ENCODE peak calls at places on chromosomes 13 and 19, in eight cellular contexts. P, R, K, N, F, H, Z and D are unnamed samples. For H3K9me3, the result is how much of the 10 kb centered on the place peaks cover.

GRCh38 chr13:77919351-77920294 is 992 bp upstream of the EDNRB start:
- DNase-seq in P (peak), Z (peak), H (peak), K (no peak), F (peak), N (no peak), R (peak), D (peak)

GRCh38 chr19:28889941-28890645 is 322.9 kb downstream of the UQCRFS1 start:
- DNase-seq in P (no peak), Z (no peak), N (no peak), R (no peak), K (no peak), H (no peak), F (no peak), D (no peak)

GRCh38 chr13:48831248-48831647 is 144.5 kb upstream of the FNDC3A start:
- DNase-seq in F (peak), K (no peak), P (no peak), N (no peak), H (no peak), R (no peak), Z (peak), D (no peak)

GRCh38 chr13:44199627-44200207 is 173.9 kb upstream of the SERP2 start:
- DNase-seq in F (no peak), N (no peak), R (no peak), K (no peak), H (no peak), Z (no peak), P (peak), D (no peak)

GRCh38 chr13:59641758-59642157 is 522.0 kb downstream of the DIAPH3 start:
- DNase-seq in H (no peak), K (no peak), N (no peak), P (no peak), Z (peak), R (no peak), F (no peak), D (no peak)

GRCh38 chr13:27005556-27005955 is 166.1 kb downstream of the USP12 start:
- DNase-seq in R (peak), K (no peak), N (no peak), F (peak), Z (peak), P (no peak), H (no peak), D (no peak)

GRCh38 chr19:48963371-48964204 is 1.5 kb upstream of the FTL start:
- DNase-seq in P (peak), H (peak), R (peak), K (peak), Z (peak), F (peak), N (peak), D (peak)

GRCh38 chr19:1106841-1107654 is 3.3 kb downstream of the GPX4 start:
- DNase-seq in N (no peak), R (no peak), P (no peak), Z (peak), K (no peak), F (no peak), H (no peak), D (no peak)

GRCh38 chr13:95155093-95155492 is 146.2 kb downstream of the ABCC4 start:
- DNase-seq in H (no peak), K (no peak), N (no peak), F (no peak), R (no peak), P (no peak), Z (no peak), D (no peak)

GRCh38 chr19:37902668-37903067 is 3.7 kb downstream of the WDR87 start:
- DNase-seq in Z (peak), P (peak), N (peak), H (peak), R (peak), K (peak), F (peak), D (peak)

GRCh38 chr19:45762870-45763631 is 6.0 kb downstream of the SIX5 start:
- DNase-seq in P (no peak), N (no peak), Z (no peak), R (no peak), K (no peak), F (no peak), H (no peak), D (no peak)

GRCh38 chr13:41178040-41178439 is 16.3 kb downstream of the KBTBD7 start:
- DNase-seq in F (no peak), P (no peak), N (no peak), K (no peak), H (no peak), Z (peak), R (no peak), D (no peak)

GRCh38 chr13:86946734-86947133 is 724.4 kb upstream of the SLITRK5 start:
- DNase-seq in Z (no peak), P (no peak), R (no peak), F (no peak), N (no peak), K (no peak), H (no peak), D (no peak)

GRCh38 chr13:61286148-61286745 is 129.4 kb downstream of the PCDH20 start:
- DNase-seq in Z (no peak), R (no peak), N (no peak), F (peak), K (no peak), H (no peak), P (no peak), D (peak)

GRCh38 chr13:29884671-29885424 is 34.4 kb upstream of the UBL3 start:
- DNase-seq in K (no peak), R (no peak), F (peak), Z (peak), N (no peak), H (no peak), P (no peak), D (no peak)

GRCh38 chr19:9498183-9498902 is at the start of gene ZNF560:
- DNase-seq in K (no peak), P (no peak), R (no peak), N (no peak), H (no peak), F (no peak), Z (peak), D (peak)

GRCh38 chr13:62093984-62094383 is 678.3 kb upstream of the PCDH20 start:
- DNase-seq in P (no peak), F (no peak), H (no peak), R (no peak), Z (no peak), N (no peak), K (no peak), D (no peak)

GRCh38 chr19:49869009-49869483 is 1.7 kb upstream of the PNKP start:
- DNase-seq in H (no peak), F (no peak), K (no peak), R (no peak), P (no peak), N (no peak), Z (no peak), D (no peak)

GRCh38 chr13:75326173-75327131 is 155.5 kb downstream of the TBC1D4 start:
- DNase-seq in Z (peak), F (no peak), K (peak), H (no peak), N (no peak), P (no peak), R (no peak), D (peak)

GRCh38 chr19:29667941-29668340 is 2.7 kb downstream of the PLEKHF1 start:
- DNase-seq in F (no peak), K (peak), N (no peak), P (no peak), H (no peak), R (no peak), Z (no peak), D (no peak)

GRCh38 chr19:49339364-49340068 is 4.3 kb downstream of the CD37 start:
- DNase-seq in F (no peak), N (no peak), Z (peak), H (peak), R (peak), K (no peak), P (peak), D (peak)

GRCh38 chr19:39679791-39680168 is 24.1 kb downstream of the LGALS16 start:
- DNase-seq in F (no peak), P (no peak), N (no peak), H (no peak), R (no peak), K (no peak), Z (no peak), D (no peak)

GRCh38 chr19:16957151-16957662 is 68.4 kb downstream of the F2RL3 start:
- DNase-seq in Z (no peak), R (peak), H (no peak), P (no peak), K (no peak), N (no peak), F (no peak), D (no peak)

GRCh38 chr19:50893047-50893737 is 18.0 kb downstream of the KLK4 start:
- DNase-seq in R (no peak), H (no peak), F (no peak), K (no peak), Z (no peak), N (no peak), P (no peak), D (peak)

GRCh38 chr13:36096411-36097184 is 34.6 kb downstream of the DCLK1 start:
- DNase-seq in K (no peak), R (no peak), F (no peak), N (no peak), P (no peak), Z (peak), H (no peak), D (no peak)

GRCh38 chr19:56814656-56815055 is 25.9 kb downstream of the PEG3 start:
- DNase-seq in N (no peak), K (no peak), P (no peak), Z (no peak), R (no peak), H (no peak), F (no peak), D (no peak)

GRCh38 chr13:27006519-27007161 is 165.0 kb downstream of the USP12 start:
- DNase-seq in Z (peak), N (no peak), K (no peak), P (no peak), R (peak), F (peak), H (no peak), D (peak)

GRCh38 chr19:17075860-17076538 is 422 bp downstream of the MYO9B start:
- DNase-seq in R (peak), N (no peak), F (peak), P (peak), H (peak), K (peak), Z (peak), D (peak)

GRCh38 chr19:45451850-45452387 is 15.9 kb upstream of the FOSB start:
- DNase-seq in N (no peak), R (no peak), F (no peak), P (no peak), K (no peak), H (no peak), Z (no peak), D (no peak)

DNA sequence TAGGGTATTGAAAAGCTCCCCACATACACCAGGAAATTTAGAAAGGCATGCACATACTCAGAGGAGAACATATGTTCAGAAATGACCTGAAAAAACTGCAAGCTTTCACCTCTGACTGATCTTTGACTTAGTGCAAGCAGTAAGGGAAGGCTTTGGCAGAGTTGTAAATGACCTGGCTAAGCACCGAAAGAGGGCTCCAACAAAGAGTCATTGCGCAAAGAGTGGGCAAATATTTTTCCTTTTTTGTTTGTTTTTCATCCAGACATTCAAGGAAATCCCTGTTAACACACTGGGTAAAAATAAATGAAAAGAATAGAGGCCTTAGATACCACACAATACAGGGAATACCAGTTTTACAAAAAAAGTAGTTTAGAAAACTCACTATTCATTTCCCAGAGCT is 5.2 kb upstream of the ZNF233 start:
- DNase-seq in N (no peak), Z (no peak), P (no peak), F (no peak), R (no peak), H (no peak), K (no peak), D (no peak)
- H3K9me3 ChIP-seq in N (under half), Z (under half), P (half or more), F (under half), R (under half), H (half or more), K (under half), D (under half)

DNA sequence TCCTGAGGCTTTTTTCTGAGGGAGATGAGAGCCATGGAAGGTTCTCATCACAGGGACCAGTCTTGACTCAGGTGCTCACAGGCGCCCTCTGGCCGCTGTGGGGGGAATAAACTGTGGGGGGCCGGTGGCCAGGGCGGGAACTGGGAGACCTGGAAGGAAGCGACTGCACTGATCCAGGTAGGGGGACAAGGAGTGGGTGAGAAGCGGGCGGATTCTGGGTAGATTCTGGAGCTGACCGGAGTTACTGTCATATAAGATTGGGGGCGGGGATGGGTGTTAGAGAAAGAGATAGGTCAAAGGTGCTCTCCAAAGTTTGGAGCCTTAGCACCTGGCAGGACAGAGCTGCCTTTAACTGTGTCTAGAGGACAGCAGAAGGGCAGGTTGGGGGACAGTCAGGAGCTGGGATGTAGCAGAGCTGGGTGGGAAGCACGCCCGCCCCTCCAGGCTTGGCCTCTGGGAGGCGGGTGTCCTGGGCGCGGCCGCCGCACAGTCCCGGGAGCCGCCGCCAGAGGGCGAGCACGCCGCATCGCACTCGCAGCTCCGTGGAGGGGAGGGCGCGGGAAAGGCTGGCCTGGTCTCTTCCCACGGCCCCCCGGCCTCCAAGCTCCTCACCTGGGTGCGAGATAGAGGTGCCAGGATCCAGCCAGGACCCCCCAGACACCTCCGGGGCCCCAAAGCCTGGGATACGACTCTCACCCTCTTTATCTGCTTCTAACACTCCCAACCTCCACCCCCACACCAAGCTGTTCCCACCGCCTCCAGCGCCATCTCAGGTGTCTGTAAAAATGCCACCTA is 4.2 kb upstream of the DAND5 start:
- DNase-seq in H (peak), R (peak), K (peak), P (peak), Z (peak), N (peak), F (peak), D (peak)
- H3K4me3 ChIP-seq in H (peak), R (no peak), K (peak), P (peak), Z (peak), N (peak), F (peak), D (peak)

GRCh38 chr19:24098359-24098758 is 11.4 kb downstream of the ZNF254 start:
- DNase-seq in F (no peak), Z (peak), R (no peak), K (no peak), N (no peak), H (no peak), P (no peak), D (no peak)
- H3K9me3 ChIP-seq in F (under half), Z (under half), R (under half), K (under half), N (under half), H (under half), P (under half), D (under half)

DNA sequence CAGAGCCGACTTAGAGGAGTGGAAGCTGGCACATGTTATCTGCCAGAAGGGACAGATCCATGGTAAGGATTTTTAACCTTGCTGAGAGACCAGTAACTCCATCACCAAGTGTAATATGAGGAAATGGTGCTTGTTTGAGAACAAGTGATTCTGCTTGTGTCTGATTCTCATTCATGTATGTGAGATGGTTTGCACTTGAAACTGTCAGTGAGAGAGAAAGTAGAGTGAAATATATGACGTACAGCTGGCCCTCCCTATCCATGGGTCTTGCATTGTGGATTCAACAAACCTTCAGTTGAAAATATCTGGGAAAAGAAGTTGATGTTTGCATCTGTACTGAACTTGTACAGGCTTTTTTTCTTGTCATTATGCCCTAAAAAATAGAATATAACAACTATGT is 2.0 kb upstream of the ZNF461 start:
- DNase-seq in R (no peak), H (no peak), Z (no peak), F (no peak), P (no peak), K (no peak), N (no peak), D (no peak)
- H3K4me3 ChIP-seq in R (no peak), H (no peak), Z (no peak), F (no peak), P (no peak), K (peak), N (no peak), D (no peak)

GRCh38 chr13:50461189-50461588 is 382.3 kb downstream of the DLEU7 start:
- DNase-seq in R (no peak), H (no peak), F (no peak), K (no peak), P (no peak), Z (no peak), N (no peak), D (no peak)
- H3K9me3 ChIP-seq in R (under half), H (under half), F (under half), K (under half), P (under half), Z (under half), N (under half), D (under half)

DNA sequence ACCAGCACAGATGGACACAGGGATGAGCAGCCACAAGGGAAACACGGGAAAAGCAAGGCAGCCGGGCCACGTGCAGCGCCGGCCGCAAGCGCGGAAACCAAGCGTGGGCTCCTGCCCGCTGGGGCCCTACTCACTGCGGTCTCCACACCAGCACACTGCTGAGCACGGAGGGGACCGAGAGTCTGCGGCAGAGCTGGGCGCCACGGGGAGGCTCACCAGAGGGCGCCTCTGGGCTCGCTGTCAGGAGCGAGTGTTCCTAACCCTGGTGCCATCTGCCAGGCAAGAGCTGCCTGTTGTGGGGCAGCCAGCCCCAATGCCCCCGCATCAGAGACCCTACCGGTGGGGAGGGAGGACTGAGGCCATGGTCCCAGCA is 26.5 kb downstream of the MPND start:
- DNase-seq in H (no peak), F (no peak), N (no peak), P (peak), Z (peak), K (peak), R (peak), D (peak)
- H3K4me3 ChIP-seq in H (peak), F (no peak), N (no peak), P (peak), Z (no peak), K (peak), R (no peak), D (no peak)

DNA sequence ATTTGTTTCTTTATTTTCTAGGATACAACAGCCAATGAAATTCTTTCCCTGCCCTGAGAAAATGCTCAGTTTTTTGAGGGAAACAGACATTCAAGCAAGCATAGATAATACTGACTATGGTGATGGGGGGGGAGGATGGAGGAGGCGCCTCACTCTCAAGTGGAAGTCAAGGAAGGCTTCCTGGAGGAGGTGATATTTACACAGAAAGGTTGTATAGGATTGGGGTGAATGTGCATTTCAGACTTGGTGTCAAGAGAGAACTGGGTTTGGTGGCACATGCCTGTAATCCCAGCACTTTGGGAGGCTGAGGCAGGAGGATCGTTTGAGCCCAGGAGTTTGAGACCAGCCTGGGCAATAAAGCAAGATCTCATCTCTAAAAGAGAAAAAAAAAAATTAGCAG is 12.2 kb upstream of the ADGRE1 start:
- DNase-seq in Z (no peak), K (no peak), F (no peak), R (no peak), N (no peak), P (no peak), H (no peak), D (no peak)
- H3K9me3 ChIP-seq in Z (under half), K (under half), F (under half), R (under half), N (under half), P (under half), H (under half), D (under half)

GRCh38 chr19:2213799-2214198 is 22.3 kb downstream of the PLEKHJ1 start:
- DNase-seq in P (peak), Z (no peak), N (no peak), F (peak), R (no peak), H (no peak), K (no peak), D (peak)
- H3K4me3 ChIP-seq in P (no peak), Z (no peak), N (no peak), F (no peak), R (no peak), H (no peak), K (no peak), D (no peak)

GRCh38 chr19:2856457-2857055 is 10.6 kb upstream of the ZNF556 start:
- DNase-seq in K (no peak), F (no peak), N (no peak), R (no peak), H (no peak), Z (no peak), P (no peak), D (no peak)

GRCh38 chr19:2854849-2855248 is 12.3 kb upstream of the ZNF556 start:
- DNase-seq in P (no peak), N (no peak), F (no peak), K (no peak), Z (no peak), R (no peak), H (no peak), D (no peak)

GRCh38 chr19:2852598-2852997 is 11.3 kb downstream of the ZNF555 start:
- DNase-seq in K (no peak), N (no peak), H (no peak), F (no peak), P (no peak), Z (no peak), R (no peak), D (no peak)

GRCh38 chr19:2850256-2850925 is 9.1 kb downstream of the ZNF555 start:
- DNase-seq in F (no peak), Z (no peak), R (no peak), K (no peak), H (no peak), P (no peak), N (no peak), D (no peak)

DNA sequence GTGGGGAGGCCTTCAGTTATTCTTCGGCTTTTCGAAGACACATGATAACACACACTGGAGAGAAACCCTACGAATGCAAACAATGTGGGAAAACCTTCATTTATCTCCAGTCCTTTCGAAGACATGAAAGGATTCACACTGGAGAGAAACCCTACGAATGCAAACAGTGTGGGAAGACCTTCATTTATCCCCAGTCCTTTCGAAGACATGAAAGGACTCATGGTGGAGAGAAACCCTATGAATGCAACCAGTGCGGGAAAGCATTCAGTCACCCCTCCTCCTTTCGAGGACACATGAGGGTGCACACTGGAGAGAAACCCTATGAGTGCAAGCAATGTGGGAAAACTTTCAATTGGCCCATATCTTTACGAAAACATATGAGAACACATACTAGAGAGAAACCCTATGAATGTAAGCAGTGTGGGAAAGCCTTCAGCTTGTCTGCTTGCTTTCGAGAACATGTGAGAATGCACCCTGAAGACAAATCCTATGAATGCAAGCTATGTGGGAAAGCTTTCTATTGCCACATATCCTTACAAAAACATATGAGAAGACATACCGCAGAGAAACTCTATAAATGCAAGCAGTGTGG is 11.8 kb downstream of the ZNF555 start:
- DNase-seq in Z (no peak), N (no peak), H (no peak), F (no peak), R (no peak), K (no peak), P (no peak), D (no peak)
- H3K9me3 ChIP-seq in Z (under half), N (under half), H (half or more), F (under half), R (under half), K (under half), P (half or more), D (under half)